ENCODE peak calls at places on chromosome 11, in eight cellular contexts. Y, N, Q, P, G, F, Z and S are unnamed samples.

GRCh38 chr11:60251485-60252207 is 8.7 kb upstream of the MS4A4E start:
- DNase-seq in N (no peak), Q (no peak), P (no peak), Y (no peak), G (no peak), F (no peak), Z (peak), S (no peak)

GRCh38 chr11:11661356-11662040 is 39.7 kb upstream of the GALNT18 start:
- DNase-seq in Z (no peak), N (no peak), Y (no peak), G (no peak), F (no peak), P (no peak), Q (no peak), S (no peak)

GRCh38 chr11:83583953-83584352 is 297.8 kb upstream of the CCDC90B start:
- DNase-seq in P (no peak), Y (no peak), F (no peak), N (no peak), G (peak), Z (no peak), Q (no peak), S (no peak)

GRCh38 chr11:90423378-90423777 is 200.5 kb upstream of the CHORDC1 start:
- DNase-seq in Z (no peak), F (no peak), G (no peak), Y (no peak), P (no peak), N (no peak), Q (no peak), S (no peak)

GRCh38 chr11:120224872-120225371 is 14.1 kb downstream of the OAF start:
- DNase-seq in P (peak), Q (no peak), N (no peak), Y (no peak), F (no peak), Z (no peak), G (no peak), S (no peak)

GRCh38 chr11:65468874-65469333 is 29.9 kb upstream of the MALAT1 start:
- DNase-seq in Z (peak), Q (no peak), F (peak), Y (peak), P (peak), G (no peak), N (peak), S (peak)

GRCh38 chr11:24833598-24833997 is 336.7 kb downstream of the LUZP2 start:
- DNase-seq in Y (no peak), P (no peak), F (no peak), N (no peak), Q (no peak), Z (no peak), G (no peak), S (no peak)

GRCh38 chr11:76670475-76671235 is at the start of gene LRRC32:
- DNase-seq in P (peak), F (peak), G (no peak), Z (peak), Q (peak), N (no peak), Y (peak), S (peak)

GRCh38 chr11:6468712-6469495 is 4.8 kb downstream of the TRIM3 start:
- DNase-seq in N (peak), Y (peak), P (peak), Z (peak), G (peak), F (peak), Q (peak), S (peak)

GRCh38 chr11:67645521-67646457 is 4.7 kb downstream of the ACY3 start:
- DNase-seq in N (no peak), F (no peak), P (no peak), Y (no peak), Z (no peak), Q (no peak), G (no peak), S (peak)

GRCh38 chr11:21564095-21564494 is 628.8 kb upstream of the ANO5 start:
- DNase-seq in Q (no peak), Y (no peak), P (no peak), F (no peak), G (no peak), Z (no peak), N (no peak), S (no peak)

GRCh38 chr11:75014129-75014528 is 25.4 kb downstream of the NEU3 start:
- DNase-seq in Z (no peak), F (no peak), Q (no peak), P (no peak), Y (no peak), G (peak), N (peak), S (no peak)

GRCh38 chr11:78957481-78958245 is 383.0 kb upstream of the NARS2 start:
- DNase-seq in Z (no peak), F (no peak), Y (no peak), N (no peak), P (no peak), Q (no peak), G (peak), S (no peak)

GRCh38 chr11:45511566-45511965 is 153.9 kb downstream of the CHST1 start:
- DNase-seq in Z (no peak), Q (no peak), N (no peak), P (no peak), G (no peak), Y (no peak), F (no peak), S (no peak)

GRCh38 chr11:11776714-11777113 is 65.1 kb upstream of the USP47 start:
- DNase-seq in P (no peak), N (no peak), G (no peak), Y (no peak), Q (no peak), F (no peak), Z (no peak), S (no peak)

GRCh38 chr11:57761301-57762234 is at the start of gene CTNND1:
- DNase-seq in P (peak), Z (peak), F (peak), N (peak), Y (peak), G (peak), Q (peak), S (peak)
- TF ChIP-seq POLR2A in P (no peak), Z (peak), F (peak), N (peak), Y (peak), G (peak), Q (peak), S (peak)

GRCh38 chr11:62721994-62722393 is 5.3 kb downstream of the HNRNPUL2 start:
- DNase-seq in G (peak), P (no peak), Q (no peak), N (no peak), Z (no peak), F (no peak), Y (peak), S (no peak)
- H3K27ac ChIP-seq in G (no peak), P (no peak), Q (no peak), N (no peak), Z (no peak), F (no peak), Y (no peak), S (no peak)

GRCh38 chr11:61827573-61828378 is at the start of gene FADS2:
- DNase-seq in Y (peak), Z (no peak), G (peak), P (peak), N (peak), F (peak), Q (peak), S (peak)
- H3K4me3 ChIP-seq in Y (peak), Z (no peak), G (peak), P (peak), N (peak), F (peak), Q (peak), S (no peak)

DNA sequence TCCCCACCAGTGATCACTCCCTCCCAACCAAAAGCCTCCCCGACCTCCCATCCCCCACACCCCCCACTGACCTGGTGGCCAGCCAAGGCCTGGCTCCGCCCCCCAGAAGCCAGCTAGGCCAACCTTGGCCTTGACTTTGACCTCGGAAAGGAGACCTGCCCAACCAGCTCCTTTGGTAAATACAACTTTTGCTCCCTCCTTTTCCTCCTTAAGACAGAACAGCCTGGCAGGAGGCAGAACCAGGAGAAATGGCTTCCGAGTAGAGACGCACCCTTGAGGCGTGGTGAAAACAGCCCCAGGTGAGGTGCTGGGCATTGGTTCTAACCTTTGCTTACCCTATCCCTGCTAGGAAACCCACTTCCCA is 27.0 kb downstream of the PLEKHA7 start:
- DNase-seq in Y (no peak), Q (no peak), N (no peak), P (no peak), Z (peak), F (no peak), G (no peak), S (peak)
- TF ChIP-seq POLR2A in Y (no peak), Q (no peak), N (no peak), P (no peak), Z (no peak), F (peak), G (no peak), S (peak)

DNA sequence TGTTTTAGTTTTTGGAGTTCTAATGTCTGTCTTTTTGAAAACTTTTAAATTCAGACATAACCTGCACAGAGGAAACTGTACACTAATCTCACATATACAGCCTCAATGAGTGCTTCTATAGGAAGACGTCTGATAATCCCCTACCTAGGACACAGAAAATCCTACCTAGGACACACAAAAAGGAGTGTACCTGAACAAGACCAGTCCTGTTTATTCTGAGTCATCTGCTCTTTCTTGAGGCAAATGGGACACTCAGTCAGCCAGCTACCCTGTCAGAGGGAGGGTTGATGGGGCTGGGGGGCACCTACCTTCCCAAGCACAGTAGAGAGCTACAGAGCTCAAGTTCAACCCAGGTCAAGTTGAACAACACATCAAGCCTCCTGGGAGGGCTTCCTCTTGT is 346.6 kb upstream of the NCAM1 start:
- DNase-seq in G (no peak), N (no peak), Y (no peak), F (no peak), Q (no peak), P (no peak), Z (no peak), S (no peak)
- H3K27ac ChIP-seq in G (no peak), N (no peak), Y (no peak), F (no peak), Q (no peak), P (no peak), Z (no peak), S (peak)

GRCh38 chr11:86118201-86118600 is 49.3 kb upstream of the PICALM start:
- DNase-seq in P (no peak), F (no peak), G (no peak), N (no peak), Q (no peak), Z (no peak), Y (no peak), S (no peak)

GRCh38 chr11:86116386-86116726 is 47.5 kb upstream of the PICALM start:
- DNase-seq in G (peak), N (no peak), Q (no peak), F (no peak), Y (no peak), Z (no peak), P (no peak), S (no peak)

GRCh38 chr11:86116996-86117705 is 48.3 kb upstream of the PICALM start:
- DNase-seq in G (peak), Q (no peak), P (no peak), Z (no peak), N (no peak), F (no peak), Y (no peak), S (no peak)

GRCh38 chr11:86117706-86118050 is 48.8 kb upstream of the PICALM start:
- DNase-seq in Y (no peak), Q (no peak), Z (no peak), N (no peak), P (no peak), F (no peak), G (no peak), S (no peak)

GRCh38 chr11:86115542-86116385 is 46.9 kb upstream of the PICALM start:
- DNase-seq in Y (no peak), Z (no peak), P (no peak), F (no peak), N (no peak), G (peak), Q (no peak), S (no peak)
- H3K4me3 ChIP-seq in Y (no peak), Z (no peak), P (no peak), F (no peak), N (no peak), G (no peak), Q (no peak), S (no peak)

GRCh38 chr11:19229671-19230070 is 11.1 kb downstream of the E2F8 start:
- DNase-seq in G (no peak), P (no peak), F (no peak), Y (no peak), N (no peak), Z (no peak), Q (no peak), S (no peak)
- TF ChIP-seq POLR2A in G (no peak), P (no peak), F (no peak), Y (no peak), N (no peak), Z (no peak), Q (no peak), S (no peak)